ENCODE peak calls at places on chromosome 18, in seven cellular contexts. One of them, this sample, is unnamed.

GRCh38 chr18:28952339-28952738 is 775.4 kb upstream of the CDH2 start:
- DNase-seq in WTC11: no peak
- DNase-seq in T47D: no peak
- DNase-seq in ACHN: no peak
- DNase-seq in fibroblast of the conjunctiva: no peak
- DNase-seq in cardiac fibroblast: no peak
- DNase-seq in WERI-Rb-1: no peak
- DNase-seq in this sample: no peak

GRCh38 chr18:74806700-74807416 is 209.2 kb downstream of the ZNF407 start:
- DNase-seq in WTC11: no peak
- DNase-seq in cardiac fibroblast: peak; percentile 55
- DNase-seq in fibroblast of the conjunctiva: no peak
- DNase-seq in ACHN: peak; percentile 87
- DNase-seq in WERI-Rb-1: no peak
- DNase-seq in T47D: no peak
- DNase-seq in this sample: peak; percentile 40

GRCh38 chr18:22084547-22084946 is 84.8 kb upstream of the GATA6 start:
- DNase-seq in fibroblast of the conjunctiva: no peak
- DNase-seq in cardiac fibroblast: no peak
- DNase-seq in WERI-Rb-1: no peak
- DNase-seq in ACHN: no peak
- DNase-seq in WTC11: no peak
- DNase-seq in T47D: no peak
- DNase-seq in this sample: no peak

GRCh38 chr18:3297025-3297984 is 35.4 kb downstream of the MYL12B start:
- DNase-seq in WTC11: peak; percentile 97
- DNase-seq in fibroblast of the conjunctiva: peak; percentile 88
- DNase-seq in cardiac fibroblast: peak; percentile 89
- DNase-seq in T47D: peak; percentile 13
- DNase-seq in ACHN: peak; percentile 94
- DNase-seq in WERI-Rb-1: peak; percentile 95
- DNase-seq in this sample: peak; percentile 87

GRCh38 chr18:59446012-59446411 is 86.9 kb upstream of the LMAN1 start:
- DNase-seq in cardiac fibroblast: peak; percentile 52
- DNase-seq in WERI-Rb-1: no peak
- DNase-seq in T47D: peak; percentile 30
- DNase-seq in fibroblast of the conjunctiva: peak; percentile 9
- DNase-seq in ACHN: no peak
- DNase-seq in WTC11: no peak
- DNase-seq in this sample: no peak

GRCh38 chr18:24181806-24182205 is 42.9 kb downstream of the CABYR start:
- DNase-seq in ACHN: no peak
- DNase-seq in WERI-Rb-1: no peak
- DNase-seq in fibroblast of the conjunctiva: no peak
- DNase-seq in T47D: no peak
- DNase-seq in WTC11: no peak
- DNase-seq in cardiac fibroblast: peak; percentile 20
- DNase-seq in this sample: no peak

GRCh38 chr18:32318581-32318980 is 128.7 kb downstream of the MEP1B start:
- DNase-seq in T47D: no peak
- DNase-seq in fibroblast of the conjunctiva: no peak
- DNase-seq in cardiac fibroblast: no peak
- DNase-seq in WERI-Rb-1: no peak
- DNase-seq in ACHN: no peak
- DNase-seq in WTC11: no peak
- DNase-seq in this sample: no peak

GRCh38 chr18:24544141-24544498 is 83.7 kb downstream of the HRH4 start:
- DNase-seq in WERI-Rb-1: no peak
- DNase-seq in WTC11: no peak
- DNase-seq in cardiac fibroblast: peak; percentile 35
- DNase-seq in ACHN: peak; percentile 13
- DNase-seq in T47D: peak; percentile 16
- DNase-seq in fibroblast of the conjunctiva: no peak
- DNase-seq in this sample: no peak

GRCh38 chr18:24118750-24119577 is 19.9 kb upstream of the CABYR start:
- DNase-seq in ACHN: peak; percentile 72
- DNase-seq in cardiac fibroblast: peak; percentile 81
- DNase-seq in T47D: peak; percentile 25
- DNase-seq in WERI-Rb-1: peak; percentile 59
- DNase-seq in WTC11: peak; percentile 70
- DNase-seq in fibroblast of the conjunctiva: peak; percentile 62
- DNase-seq in this sample: peak; percentile 30